ENCODE peak calls at places on chromosome 10, in ten cellular contexts. K is HCT116, G is upper lobe of left lung, V is GM23338, N is transverse colon, B is GM12892, L is HepG2, D is stomach, S is endothelial cell of umbilical vein, M is suprapubic skin. Z is an unnamed sample.

GRCh38 chr10:47025540-47026300 is 114.5 kb downstream of the PTPN20 start:
- DNase-seq in K (no peak), G (no peak), V (no peak), N (no peak), B (no peak), L (no peak), D (peak; percentile 17), S (no peak), M (peak; percentile 58), Z (peak; percentile 44)

GRCh38 chr10:110220383-110220782 is 13.0 kb downstream of the MXI1 start:
- DNase-seq in K (no peak), G (no peak), V (no peak), N (no peak), B (no peak), L (no peak), D (peak; percentile 37), S (no peak), M (no peak), Z (no peak)

GRCh38 chr10:480498-480927 is 209.0 kb downstream of the DIP2C start:
- DNase-seq in K (no peak), G (no peak), V (no peak), N (no peak), B (no peak), L (no peak), D (no peak), S (no peak), M (no peak), Z (no peak)

GRCh38 chr10:33263453-33263852 is 71.0 kb downstream of the NRP1 start:
- DNase-seq in K (no peak), G (no peak), V (no peak), N (no peak), B (no peak), L (no peak), D (no peak), S (peak; percentile 72), M (no peak), Z (no peak)

GRCh38 chr10:107970512-107970911 is 806.0 kb upstream of the SORCS1 start:
- DNase-seq in K (no peak), G (no peak), V (no peak), N (no peak), B (no peak), L (no peak), D (no peak), S (no peak), M (no peak), Z (no peak)

GRCh38 chr10:26960308-26960707 is 99.5 kb upstream of the ABI1 start:
- DNase-seq in K (no peak), G (no peak), V (no peak), N (no peak), B (no peak), L (no peak), D (no peak), S (no peak), M (no peak), Z (no peak)

GRCh38 chr10:14532473-14533251 is 201.9 kb upstream of the FRMD4A start:
- DNase-seq in K (no peak), G (no peak), V (no peak), N (peak; percentile 68), B (no peak), L (peak; percentile 95), D (no peak), S (no peak), M (no peak), Z (no peak)

GRCh38 chr10:61742812-61743211 is 80.1 kb downstream of the CABCOCO1 start:
- DNase-seq in K (no peak), G (no peak), V (no peak), N (no peak), B (no peak), L (no peak), D (no peak), S (no peak), M (no peak), Z (no peak)

GRCh38 chr10:132643709-132644543 is 106.3 kb downstream of the INPP5A start:
- DNase-seq in K (no peak), G (no peak), V (no peak), N (no peak), B (no peak), L (no peak), D (no peak), S (no peak), M (peak; percentile 46), Z (peak; percentile 72)

GRCh38 chr10:1374501-1374900 is 318.3 kb downstream of the WDR37 start:
- DNase-seq in K (no peak), G (no peak), V (no peak), N (no peak), B (no peak), L (no peak), D (no peak), S (no peak), M (no peak), Z (peak; percentile 21)

GRCh38 chr10:124062390-124062789 is 31.0 kb downstream of the CHST15 start:
- DNase-seq in K (no peak), G (no peak), V (no peak), N (no peak), B (no peak), L (peak; percentile 70), D (no peak), S (no peak), M (no peak), Z (peak; percentile 56)

GRCh38 chr10:18738835-18739234 is 79.6 kb downstream of the ARL5B start:
- DNase-seq in K (no peak), G (no peak), V (no peak), N (no peak), B (no peak), L (no peak), D (no peak), S (no peak), M (no peak), Z (no peak)

GRCh38 chr10:5070648-5071410 is 23.4 kb upstream of the AKR1C3 start:
- DNase-seq in K (no peak), G (no peak), V (no peak), N (no peak), B (no peak), L (peak; percentile 92), D (no peak), S (no peak), M (no peak), Z (no peak)

GRCh38 chr10:10872706-10873276 is 144.9 kb upstream of the CELF2 start:
- DNase-seq in K (no peak), G (no peak), V (no peak), N (no peak), B (no peak), L (no peak), D (no peak), S (no peak), M (no peak), Z (no peak)
- TF ChIP-seq POLR2AphosphoS5 in K (no peak), G (no peak), V (no peak), N (no peak), B (no peak), L (no peak), D (no peak), S (no peak), M (no peak), Z (no peak)

GRCh38 chr10:80406249-80406648 is 2.1 kb upstream of the PRXL2A start:
- DNase-seq in K (no peak), G (no peak), V (no peak), N (no peak), B (no peak), L (no peak), D (no peak), S (peak; percentile 34), M (no peak), Z (no peak)

GRCh38 chr10:80409121-80409520 is 770 bp downstream of the PRXL2A start:
- DNase-seq in K (no peak), G (peak; percentile 20), V (peak; percentile 15), N (no peak), B (no peak), L (no peak), D (no peak), S (peak; percentile 50), M (no peak), Z (peak; percentile 44)

GRCh38 chr10:80407836-80408197 is 534 bp upstream of the PRXL2A start:
- DNase-seq in K (peak; percentile 37), G (peak; percentile 76), V (peak; percentile 47), N (peak; percentile 48), B (no peak), L (peak; percentile 63), D (no peak), S (peak; percentile 79), M (no peak), Z (peak; percentile 65)

GRCh38 chr10:80410122-80410521 is 1.8 kb downstream of the PRXL2A start:
- DNase-seq in K (no peak), G (no peak), V (no peak), N (peak; percentile 66), B (no peak), L (no peak), D (no peak), S (peak; percentile 64), M (no peak), Z (peak; percentile 36)

GRCh38 chr10:80408198-80409085 is at the start of gene PRXL2A:
- DNase-seq in K (no peak), G (peak; percentile 98), V (peak; percentile 93), N (peak; percentile 89), B (peak; percentile 94), L (peak; percentile 74), D (peak; percentile 81), S (peak; percentile 90), M (peak; percentile 89), Z (peak; percentile 99)
- TF ChIP-seq POLR2AphosphoS5 in K (peak; percentile 70), G (no peak), V (peak; percentile 91), N (peak; percentile 36), B (no peak), L (peak; percentile 90), D (peak; percentile 15), S (peak; percentile 48), M (no peak), Z (peak; percentile 48)

DNA sequence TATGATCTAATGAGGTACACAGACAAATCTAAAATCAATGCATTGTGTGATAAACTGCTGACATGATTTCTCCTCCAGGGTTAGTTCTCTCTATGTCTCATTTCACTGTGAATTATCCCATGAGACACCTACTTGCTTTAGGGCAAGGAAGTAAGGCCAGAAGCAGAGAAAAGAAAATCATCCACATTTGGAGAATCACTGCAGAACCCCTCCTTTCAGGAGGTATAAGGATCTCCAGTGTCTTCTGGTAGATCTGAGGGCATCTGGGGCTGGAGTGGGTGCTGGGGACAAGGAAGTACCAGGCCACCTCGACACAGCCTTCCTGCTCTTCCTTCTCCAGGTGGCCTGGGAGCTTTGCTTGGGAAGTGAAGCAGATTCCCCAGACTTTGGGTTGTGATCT is 12.3 kb upstream of the CAMK2G start:
- DNase-seq in K (no peak), G (no peak), V (no peak), N (no peak), B (no peak), L (no peak), D (no peak), S (no peak), M (no peak), Z (no peak)
- TF ChIP-seq POLR2AphosphoS5 in K (no peak), G (no peak), V (no peak), N (no peak), B (no peak), L (no peak), D (no peak), S (no peak), M (no peak), Z (no peak)

DNA sequence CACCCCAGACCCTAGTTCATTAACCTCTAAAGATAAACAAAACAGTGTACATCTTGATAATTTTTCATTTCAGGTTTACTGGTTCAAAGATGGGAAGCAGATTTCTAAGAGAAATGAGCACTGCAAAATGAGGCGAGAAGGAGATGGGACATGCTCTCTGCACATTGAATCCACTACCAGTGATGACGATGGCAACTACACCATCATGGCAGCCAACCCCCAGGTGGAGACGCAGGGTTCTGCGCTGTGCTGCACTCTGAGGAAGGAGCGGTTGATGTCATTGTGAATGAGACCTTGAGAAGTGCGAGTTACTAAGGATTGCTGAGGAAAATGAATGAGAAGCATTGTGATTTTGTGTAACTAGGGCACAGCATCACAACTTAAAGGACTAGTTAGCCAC is 37.6 kb downstream of the ATOH7 start:
- DNase-seq in K (no peak), G (no peak), V (peak; percentile 30), N (no peak), B (no peak), L (no peak), D (no peak), S (no peak), M (no peak), Z (no peak)
- TF ChIP-seq POLR2AphosphoS5 in K (no peak), G (no peak), V (no peak), N (no peak), B (no peak), L (no peak), D (no peak), S (no peak), M (no peak), Z (no peak)

Z was measured in SK-N-SH.